ENCODE peak calls at places on chromosome 13, in four cellular contexts. One of them, this sample, is unnamed.

GRCh38 chr13:106709509-106709908 is 141.6 kb upstream of the ARGLU1 start:
- DNase-seq in heart left ventricle: no peak
- DNase-seq in nephron progenitor cell: no peak
- DNase-seq in endothelial cell: no peak
- DNase-seq in this sample: peak

GRCh38 chr13:59710995-59711701 is 452.6 kb downstream of the DIAPH3 start:
- DNase-seq in heart left ventricle: no peak
- DNase-seq in nephron progenitor cell: no peak
- DNase-seq in endothelial cell: no peak
- DNase-seq in this sample: no peak

GRCh38 chr13:98142427-98143156 is at the start of gene FARP1:
- DNase-seq in heart left ventricle: peak
- DNase-seq in nephron progenitor cell: peak
- DNase-seq in endothelial cell: peak
- DNase-seq in this sample: peak

GRCh38 chr13:51324714-51325440 is 14.6 kb upstream of the SERPINE3 start:
- DNase-seq in heart left ventricle: no peak
- DNase-seq in nephron progenitor cell: no peak
- DNase-seq in endothelial cell: no peak
- DNase-seq in this sample: no peak

GRCh38 chr13:24625324-24625723 is 54.9 kb upstream of the ATP12A start:
- DNase-seq in heart left ventricle: no peak
- DNase-seq in nephron progenitor cell: no peak
- DNase-seq in endothelial cell: no peak
- DNase-seq in this sample: no peak

GRCh38 chr13:109565877-109566276 is 220.5 kb downstream of the IRS2 start:
- DNase-seq in heart left ventricle: no peak
- DNase-seq in nephron progenitor cell: no peak
- DNase-seq in endothelial cell: no peak
- DNase-seq in this sample: no peak

GRCh38 chr13:102369303-102369702 is 32.5 kb downstream of the FGF14 start:
- DNase-seq in heart left ventricle: no peak
- DNase-seq in nephron progenitor cell: no peak
- DNase-seq in endothelial cell: no peak
- DNase-seq in this sample: peak

GRCh38 chr13:36746051-36746450 is 72.2 kb downstream of the SERTM1 start:
- DNase-seq in heart left ventricle: no peak
- DNase-seq in nephron progenitor cell: no peak
- DNase-seq in endothelial cell: no peak
- DNase-seq in this sample: no peak

GRCh38 chr13:27644302-27644701 is 22.6 kb downstream of the POLR1D start:
- DNase-seq in heart left ventricle: no peak
- DNase-seq in nephron progenitor cell: no peak
- DNase-seq in endothelial cell: no peak
- DNase-seq in this sample: peak

GRCh38 chr13:94548382-94549240 is 47.3 kb downstream of the TGDS start:
- DNase-seq in heart left ventricle: peak
- DNase-seq in nephron progenitor cell: no peak
- DNase-seq in endothelial cell: peak
- DNase-seq in this sample: peak

GRCh38 chr13:107864543-107865460 is 350.5 kb downstream of the LIG4 start:
- DNase-seq in heart left ventricle: no peak
- DNase-seq in nephron progenitor cell: peak
- DNase-seq in endothelial cell: peak
- DNase-seq in this sample: peak

GRCh38 chr13:102913924-102914628 is 68.2 kb downstream of the ERCC5 start:
- DNase-seq in heart left ventricle: no peak
- DNase-seq in nephron progenitor cell: no peak
- DNase-seq in endothelial cell: no peak
- DNase-seq in this sample: peak

GRCh38 chr13:50699874-50700663 is 143.4 kb downstream of the DLEU7 start:
- DNase-seq in heart left ventricle: no peak
- DNase-seq in nephron progenitor cell: no peak
- DNase-seq in endothelial cell: no peak
- DNase-seq in this sample: no peak

GRCh38 chr13:51034906-51035305 is 76.2 kb downstream of the C13orf42 start:
- DNase-seq in heart left ventricle: no peak
- DNase-seq in nephron progenitor cell: no peak
- DNase-seq in endothelial cell: no peak
- DNase-seq in this sample: peak

GRCh38 chr13:97018029-97018819 is 23.9 kb upstream of the OXGR1 start:
- DNase-seq in heart left ventricle: no peak
- DNase-seq in nephron progenitor cell: peak
- DNase-seq in endothelial cell: peak
- DNase-seq in this sample: peak

GRCh38 chr13:91609353-91609752 is 210.9 kb downstream of the GPC5 start:
- DNase-seq in heart left ventricle: no peak
- DNase-seq in nephron progenitor cell: peak
- DNase-seq in endothelial cell: no peak
- DNase-seq in this sample: peak

GRCh38 chr13:20411638-20412342 is 113.9 kb downstream of the CRYL1 start:
- DNase-seq in heart left ventricle: no peak
- DNase-seq in nephron progenitor cell: no peak
- DNase-seq in endothelial cell: peak
- DNase-seq in this sample: no peak

GRCh38 chr13:42312817-42313431 is 41.0 kb downstream of the AKAP11 start:
- DNase-seq in heart left ventricle: no peak
- DNase-seq in nephron progenitor cell: no peak
- DNase-seq in endothelial cell: no peak
- DNase-seq in this sample: no peak

GRCh38 chr13:51168623-51169022 is 53.6 kb upstream of the FAM124A start:
- DNase-seq in heart left ventricle: no peak
- DNase-seq in nephron progenitor cell: no peak
- DNase-seq in endothelial cell: no peak
- DNase-seq in this sample: no peak

GRCh38 chr13:112457081-112457480 is 80.9 kb downstream of the SPACA7 start:
- DNase-seq in heart left ventricle: no peak
- DNase-seq in nephron progenitor cell: no peak
- DNase-seq in endothelial cell: no peak
- DNase-seq in this sample: no peak

GRCh38 chr13:54980651-54981050 is 1952.0 kb downstream of the OLFM4 start:
- DNase-seq in heart left ventricle: no peak
- DNase-seq in nephron progenitor cell: no peak
- DNase-seq in endothelial cell: no peak
- DNase-seq in this sample: no peak

GRCh38 chr13:100102042-100102441 is 13.1 kb downstream of the PCCA start:
- DNase-seq in heart left ventricle: no peak
- DNase-seq in nephron progenitor cell: no peak
- DNase-seq in endothelial cell: no peak
- DNase-seq in this sample: no peak

GRCh38 chr13:30752201-30752797 is 17.0 kb downstream of the ALOX5AP start:
- DNase-seq in heart left ventricle: peak
- DNase-seq in nephron progenitor cell: no peak
- DNase-seq in endothelial cell: no peak
- DNase-seq in this sample: peak

GRCh38 chr13:98481511-98481951 is 95.4 kb downstream of the STK24 start:
- DNase-seq in heart left ventricle: no peak
- DNase-seq in nephron progenitor cell: no peak
- DNase-seq in endothelial cell: no peak
- DNase-seq in this sample: no peak

GRCh38 chr13:76872686-76873085 is 13.5 kb downstream of the KCTD12 start:
- DNase-seq in heart left ventricle: no peak
- DNase-seq in nephron progenitor cell: no peak
- DNase-seq in endothelial cell: no peak
- DNase-seq in this sample: no peak

GRCh38 chr13:67147257-67148218 is 82.6 kb downstream of the PCDH9 start:
- DNase-seq in heart left ventricle: no peak
- DNase-seq in nephron progenitor cell: no peak
- DNase-seq in endothelial cell: peak
- DNase-seq in this sample: peak

GRCh38 chr13:95233026-95233635 is 68.1 kb downstream of the ABCC4 start:
- DNase-seq in heart left ventricle: no peak
- DNase-seq in nephron progenitor cell: no peak
- DNase-seq in endothelial cell: no peak
- DNase-seq in this sample: peak

GRCh38 chr13:75870397-75870801 is 234.3 kb downstream of the LMO7 start:
- DNase-seq in heart left ventricle: no peak
- DNase-seq in nephron progenitor cell: no peak
- DNase-seq in endothelial cell: no peak
- DNase-seq in this sample: peak

GRCh38 chr13:111893071-111893606 is 173.8 kb upstream of the SOX1 start:
- DNase-seq in heart left ventricle: no peak
- DNase-seq in nephron progenitor cell: peak
- DNase-seq in endothelial cell: peak
- DNase-seq in this sample: no peak

GRCh38 chr13:106595623-106596022 is 27.7 kb upstream of the ARGLU1 start:
- DNase-seq in heart left ventricle: no peak
- DNase-seq in nephron progenitor cell: no peak
- DNase-seq in endothelial cell: no peak
- DNase-seq in this sample: no peak

GRCh38 chr13:56903710-56904109 is 237.0 kb upstream of the PRR20A start:
- DNase-seq in heart left ventricle: no peak
- DNase-seq in nephron progenitor cell: no peak
- DNase-seq in endothelial cell: no peak
- DNase-seq in this sample: no peak

GRCh38 chr13:42405665-42406390 is 133.9 kb downstream of the AKAP11 start:
- DNase-seq in heart left ventricle: no peak
- DNase-seq in nephron progenitor cell: no peak
- DNase-seq in endothelial cell: no peak
- DNase-seq in this sample: peak

GRCh38 chr13:72645521-72645920 is 81.9 kb downstream of the MZT1 start:
- DNase-seq in heart left ventricle: no peak
- DNase-seq in nephron progenitor cell: no peak
- DNase-seq in endothelial cell: no peak
- DNase-seq in this sample: no peak

GRCh38 chr13:49495783-49496762 is at the start of gene PHF11:
- DNase-seq in heart left ventricle: peak
- DNase-seq in nephron progenitor cell: peak
- DNase-seq in endothelial cell: peak
- DNase-seq in this sample: peak
- TF ChIP-seq CTCF in heart left ventricle: peak
- TF ChIP-seq CTCF in nephron progenitor cell: no peak
- TF ChIP-seq CTCF in endothelial cell: peak
- TF ChIP-seq CTCF in this sample: no peak

GRCh38 chr13:44116562-44117315 is 237.0 kb downstream of the LACC1 start:
- DNase-seq in heart left ventricle: no peak
- DNase-seq in nephron progenitor cell: no peak
- DNase-seq in endothelial cell: no peak
- DNase-seq in this sample: no peak
- TF ChIP-seq CTCF in heart left ventricle: no peak
- TF ChIP-seq CTCF in nephron progenitor cell: no peak
- TF ChIP-seq CTCF in endothelial cell: no peak
- TF ChIP-seq CTCF in this sample: peak

GRCh38 chr13:62324842-62325241 is 909.2 kb upstream of the PCDH20 start:
- DNase-seq in heart left ventricle: no peak
- DNase-seq in nephron progenitor cell: no peak
- DNase-seq in endothelial cell: no peak
- DNase-seq in this sample: no peak

GRCh38 chr13:62321139-62321538 is 905.5 kb upstream of the PCDH20 start:
- DNase-seq in heart left ventricle: no peak
- DNase-seq in nephron progenitor cell: no peak
- DNase-seq in endothelial cell: no peak
- DNase-seq in this sample: no peak

GRCh38 chr13:62321895-62322294 is 906.2 kb upstream of the PCDH20 start:
- DNase-seq in heart left ventricle: no peak
- DNase-seq in nephron progenitor cell: no peak
- DNase-seq in endothelial cell: no peak
- DNase-seq in this sample: no peak

GRCh38 chr13:62320731-62321130 is 905.1 kb upstream of the PCDH20 start:
- DNase-seq in heart left ventricle: no peak
- DNase-seq in nephron progenitor cell: no peak
- DNase-seq in endothelial cell: no peak
- DNase-seq in this sample: no peak

GRCh38 chr13:62320129-62320724 is 904.6 kb upstream of the PCDH20 start:
- DNase-seq in heart left ventricle: no peak
- DNase-seq in nephron progenitor cell: no peak
- DNase-seq in endothelial cell: no peak
- DNase-seq in this sample: peak
- TF ChIP-seq CTCF in heart left ventricle: peak
- TF ChIP-seq CTCF in nephron progenitor cell: peak
- TF ChIP-seq CTCF in endothelial cell: peak
- TF ChIP-seq CTCF in this sample: peak

GRCh38 chr13:33017410-33017929 is 1.2 kb downstream of the KL start:
- DNase-seq in heart left ventricle: no peak
- DNase-seq in nephron progenitor cell: peak
- DNase-seq in endothelial cell: peak
- DNase-seq in this sample: peak
- TF ChIP-seq CTCF in heart left ventricle: peak
- TF ChIP-seq CTCF in nephron progenitor cell: peak
- TF ChIP-seq CTCF in endothelial cell: peak
- TF ChIP-seq CTCF in this sample: peak

GRCh38 chr13:78603240-78603947 is at the start of gene POU4F1:
- DNase-seq in heart left ventricle: no peak
- DNase-seq in nephron progenitor cell: peak
- DNase-seq in endothelial cell: peak
- DNase-seq in this sample: peak

GRCh38 chr13:78606471-78607408 is 3.4 kb upstream of the POU4F1 start:
- DNase-seq in heart left ventricle: no peak
- DNase-seq in nephron progenitor cell: no peak
- DNase-seq in endothelial cell: no peak
- DNase-seq in this sample: no peak

GRCh38 chr13:78607409-78608253 is 4.3 kb upstream of the POU4F1 start:
- DNase-seq in heart left ventricle: no peak
- DNase-seq in nephron progenitor cell: no peak
- DNase-seq in endothelial cell: no peak
- DNase-seq in this sample: no peak

GRCh38 chr13:78602561-78603239 is 652 bp downstream of the POU4F1 start:
- DNase-seq in heart left ventricle: no peak
- DNase-seq in nephron progenitor cell: no peak
- DNase-seq in endothelial cell: no peak
- DNase-seq in this sample: no peak

DNA sequence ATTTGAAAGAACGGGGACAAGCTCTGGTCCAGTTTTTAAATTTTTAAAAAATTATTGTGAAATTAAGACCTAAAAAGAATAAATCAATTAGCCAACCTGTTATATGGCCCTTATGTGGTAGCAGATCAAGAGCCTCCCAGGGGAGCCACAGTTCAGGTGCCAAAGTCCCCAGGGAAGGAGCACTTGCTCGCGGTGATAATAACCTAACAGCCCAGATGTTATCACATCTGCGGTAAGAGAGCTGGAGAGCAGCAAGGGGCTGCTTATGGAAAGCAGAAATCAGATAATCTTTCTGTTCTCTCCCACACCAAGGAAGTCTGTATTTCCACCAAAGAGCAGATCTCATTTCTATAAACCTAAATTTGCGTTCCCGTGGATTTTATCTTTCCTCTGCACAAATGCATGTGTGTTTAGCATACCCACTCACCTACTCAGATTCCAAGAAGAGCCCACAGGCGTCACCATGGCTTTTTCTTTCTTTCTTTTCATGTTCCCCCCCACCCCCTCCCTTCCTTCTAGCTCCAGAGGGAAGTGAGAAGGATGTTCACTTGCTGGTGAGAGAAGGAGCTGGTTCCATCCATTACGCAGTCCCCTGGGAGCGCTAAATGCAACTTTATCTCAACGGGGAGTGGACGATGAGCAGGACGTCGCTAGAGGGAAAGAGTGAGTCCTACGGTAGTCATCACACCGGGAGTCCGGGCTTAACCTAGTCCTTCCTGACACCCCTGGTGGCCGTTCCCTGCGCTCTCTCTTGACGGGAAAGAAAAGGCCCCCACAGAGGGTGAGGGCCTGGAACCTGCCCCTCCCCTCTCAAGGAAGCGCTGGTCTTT is 1.6 kb upstream of the POU4F1 start:
- DNase-seq in heart left ventricle: no peak
- DNase-seq in nephron progenitor cell: no peak
- DNase-seq in endothelial cell: no peak
- DNase-seq in this sample: peak
- TF ChIP-seq CTCF in heart left ventricle: no peak
- TF ChIP-seq CTCF in nephron progenitor cell: no peak
- TF ChIP-seq CTCF in endothelial cell: no peak
- TF ChIP-seq CTCF in this sample: no peak

This sample was measured in fibroblast of mammary gland.